ENCODE peak calls at places on chromosome 1, in eight cellular contexts. U is activated T-cell treated with anti-CD3 and anti-CD28 coated beads for 24 hours; N is MCF 10A; I is left ventricle myocardium superior; C is B cell; B is progenitor cell of endocrine pancreas; E is naive thymus-derived CD8-positive, alpha-beta T cell; K is T-helper 9 cell. P is an unnamed sample.

GRCh38 chr1:95388041-95388440 is 154.0 kb downstream of the RWDD3 start:
- DNase-seq in U (no peak), N (no peak), I (no peak), C (no peak), B (no peak), E (no peak), K (no peak), P (no peak)

GRCh38 chr1:238653693-238654321 is 732.6 kb upstream of the CHRM3 start:
- DNase-seq in U (no peak), N (peak), I (no peak), C (no peak), B (no peak), E (no peak), K (no peak), P (no peak)

GRCh38 chr1:178650950-178651461 is 74.0 kb upstream of the RALGPS2 start:
- DNase-seq in U (no peak), N (no peak), I (no peak), C (no peak), B (no peak), E (no peak), K (no peak), P (no peak)

GRCh38 chr1:203216274-203217138 is 13.0 kb downstream of the CHIT1 start:
- DNase-seq in U (peak), N (peak), I (no peak), C (peak), B (peak), E (peak), K (peak), P (peak)

GRCh38 chr1:53470584-53470983 is 11.4 kb downstream of the DMRTB1 start:
- DNase-seq in U (no peak), N (no peak), I (no peak), C (no peak), B (no peak), E (no peak), K (no peak), P (no peak)

GRCh38 chr1:47172782-47173181 is 17.1 kb downstream of the PDZK1IP1 start:
- DNase-seq in U (no peak), N (no peak), I (no peak), C (no peak), B (no peak), E (no peak), K (no peak), P (no peak)

GRCh38 chr1:154896811-154897286 is 26.8 kb upstream of the KCNN3 start:
- DNase-seq in U (no peak), N (no peak), I (no peak), C (no peak), B (no peak), E (no peak), K (no peak), P (no peak)

GRCh38 chr1:111856411-111857135 is 100.9 kb downstream of the DDX20 start:
- DNase-seq in U (no peak), N (no peak), I (no peak), C (no peak), B (no peak), E (no peak), K (no peak), P (no peak)

GRCh38 chr1:203911806-203912205 is 50.4 kb downstream of the SNRPE start:
- DNase-seq in U (no peak), N (no peak), I (no peak), C (no peak), B (no peak), E (no peak), K (no peak), P (no peak)

GRCh38 chr1:32062867-32063230 is 9.9 kb upstream of the TMEM39B start:
- DNase-seq in U (no peak), N (no peak), I (no peak), C (no peak), B (no peak), E (no peak), K (no peak), P (no peak)

GRCh38 chr1:207070811-207071210 is 17.7 kb downstream of the PFKFB2 start:
- DNase-seq in U (no peak), N (no peak), I (no peak), C (no peak), B (no peak), E (no peak), K (no peak), P (no peak)

GRCh38 chr1:216034506-216034905 is 388.7 kb downstream of the USH2A start:
- DNase-seq in U (no peak), N (peak), I (no peak), C (no peak), B (no peak), E (no peak), K (no peak), P (no peak)

GRCh38 chr1:220895412-220895946 is 16.2 kb downstream of the HLX start:
- DNase-seq in U (no peak), N (no peak), I (no peak), C (no peak), B (no peak), E (no peak), K (no peak), P (no peak)

GRCh38 chr1:199205740-199206139 is 566.9 kb downstream of the PTPRC start:
- DNase-seq in U (no peak), N (no peak), I (no peak), C (no peak), B (no peak), E (no peak), K (no peak), P (no peak)

GRCh38 chr1:158146165-158146564 is 34.5 kb upstream of the CD1D start:
- DNase-seq in U (no peak), N (peak), I (no peak), C (no peak), B (no peak), E (no peak), K (no peak), P (no peak)